ENCODE peak calls at places on chromosomes 5 and 9, in ten cellular contexts. Y is endothelial cell of umbilical vein, I is HepG2, L is GM23338, Q is prostate gland, O is H1, F is Panc1, R is suprapubic skin, C is stomach, V is upper lobe of left lung. T is an unnamed sample.

GRCh38 chr5:109121225-109121624 is 288.5 kb downstream of the PJA2 start:
- DNase-seq in Y (no peak), I (no peak), L (no peak), Q (no peak), O (no peak), F (no peak), R (no peak), C (no peak), V (no peak), T (no peak)

GRCh38 chr5:175470756-175471155 is 7.6 kb upstream of the SFXN1 start:
- DNase-seq in Y (no peak), I (no peak), L (no peak), Q (no peak), O (no peak), F (no peak), R (no peak), C (no peak), V (no peak), T (no peak)

GRCh38 chr5:179588166-179588565 is 35.3 kb downstream of the HNRNPH1 start:
- DNase-seq in Y (no peak), I (no peak), L (no peak), Q (no peak), O (no peak), F (no peak), R (no peak), C (no peak), V (no peak), T (no peak)

GRCh38 chr5:1505506-1506241 is 18.1 kb downstream of the LPCAT1 start:
- DNase-seq in Y (no peak), I (no peak), L (peak), Q (no peak), O (no peak), F (no peak), R (no peak), C (no peak), V (no peak), T (no peak)

GRCh38 chr9:98997580-98997979 is 53.9 kb downstream of the COL15A1 start:
- DNase-seq in Y (no peak), I (no peak), L (no peak), Q (no peak), O (no peak), F (no peak), R (no peak), C (no peak), V (no peak), T (no peak)

GRCh38 chr9:133119039-133119438 is 2.0 kb downstream of the RALGDS start:
- DNase-seq in Y (peak), I (no peak), L (no peak), Q (peak), O (no peak), F (no peak), R (peak), C (no peak), V (no peak), T (no peak)

GRCh38 chr5:175724314-175724713 is 66.4 kb downstream of the HRH2 start:
- DNase-seq in Y (no peak), I (no peak), L (no peak), Q (no peak), O (no peak), F (no peak), R (no peak), C (no peak), V (no peak), T (no peak)

GRCh38 chr9:100011062-100011681 is 87.6 kb downstream of the ERP44 start:
- DNase-seq in Y (peak), I (peak), L (peak), Q (no peak), O (no peak), F (no peak), R (no peak), C (no peak), V (no peak), T (peak)

GRCh38 chr5:148268556-148268955 is at the start of gene SPINK13:
- DNase-seq in Y (peak), I (peak), L (no peak), Q (no peak), O (no peak), F (no peak), R (no peak), C (peak), V (no peak), T (no peak)

GRCh38 chr9:137615387-137615871 is 3.4 kb upstream of the EHMT1 start:
- DNase-seq in Y (no peak), I (no peak), L (no peak), Q (no peak), O (no peak), F (no peak), R (no peak), C (no peak), V (no peak), T (no peak)

GRCh38 chr5:135339623-135340022 is 59.4 kb downstream of the MACROH2A1 start:
- DNase-seq in Y (no peak), I (no peak), L (no peak), Q (no peak), O (no peak), F (no peak), R (peak), C (no peak), V (no peak), T (no peak)

GRCh38 chr5:135340568-135340967 is 58.5 kb downstream of the MACROH2A1 start:
- DNase-seq in Y (no peak), I (no peak), L (no peak), Q (no peak), O (no peak), F (no peak), R (peak), C (no peak), V (no peak), T (no peak)

GRCh38 chr5:135342227-135342859 is 56.7 kb downstream of the MACROH2A1 start:
- DNase-seq in Y (no peak), I (no peak), L (no peak), Q (no peak), O (no peak), F (no peak), R (peak), C (no peak), V (no peak), T (no peak)

GRCh38 chr5:135341696-135342095 is 57.3 kb downstream of the MACROH2A1 start:
- DNase-seq in Y (no peak), I (no peak), L (no peak), Q (no peak), O (no peak), F (no peak), R (peak), C (no peak), V (no peak), T (no peak)

DNA sequence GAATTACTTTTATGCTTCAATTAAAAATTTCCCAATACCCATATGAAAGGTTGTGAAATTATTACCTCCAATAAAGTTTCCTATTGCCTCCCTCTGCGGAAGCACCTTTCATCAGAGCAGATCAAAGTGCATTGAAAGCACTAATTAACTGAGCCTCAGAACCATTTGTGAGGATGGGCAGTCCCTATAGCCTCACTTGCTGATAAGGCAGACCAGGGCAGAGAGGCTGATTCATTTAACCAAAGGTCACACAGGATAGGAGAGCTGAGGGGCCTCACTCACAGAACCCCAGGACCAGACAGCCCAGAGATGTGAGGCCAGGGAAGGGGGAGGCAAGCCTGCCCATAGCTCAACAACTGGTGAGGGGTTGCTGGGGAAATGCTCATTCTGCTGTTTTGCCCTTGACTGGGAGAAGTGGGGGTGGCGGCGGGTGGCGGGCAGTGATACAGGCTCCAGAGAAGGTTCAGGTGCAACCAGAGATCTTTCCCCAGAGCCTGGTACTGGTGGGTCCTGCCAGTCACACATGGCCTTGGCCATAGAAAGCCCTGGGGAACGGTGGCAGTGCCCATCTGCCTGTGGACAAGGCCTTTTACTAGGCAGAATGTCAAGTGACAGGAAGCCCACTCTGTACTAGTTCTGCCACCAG is 57.9 kb downstream of the MACROH2A1 start:
- DNase-seq in Y (no peak), I (no peak), L (no peak), Q (no peak), O (no peak), F (no peak), R (peak), C (no peak), V (no peak), T (no peak)
- H3K27ac ChIP-seq in Y (no peak), I (no peak), L (no peak), Q (no peak), O (no peak), F (no peak), R (no peak), C (no peak), V (no peak), T (no peak)

GRCh38 chr5:114018178-114018577 is 343.7 kb upstream of the KCNN2 start:
- DNase-seq in Y (no peak), I (peak), L (peak), Q (no peak), O (no peak), F (no peak), R (no peak), C (no peak), V (no peak), T (no peak)
- TF ChIP-seq POLR2AphosphoS5 in Y (no peak), I (no peak), L (no peak), Q (no peak), O (no peak), F (no peak), R (no peak), C (no peak), V (no peak), T (no peak)

DNA sequence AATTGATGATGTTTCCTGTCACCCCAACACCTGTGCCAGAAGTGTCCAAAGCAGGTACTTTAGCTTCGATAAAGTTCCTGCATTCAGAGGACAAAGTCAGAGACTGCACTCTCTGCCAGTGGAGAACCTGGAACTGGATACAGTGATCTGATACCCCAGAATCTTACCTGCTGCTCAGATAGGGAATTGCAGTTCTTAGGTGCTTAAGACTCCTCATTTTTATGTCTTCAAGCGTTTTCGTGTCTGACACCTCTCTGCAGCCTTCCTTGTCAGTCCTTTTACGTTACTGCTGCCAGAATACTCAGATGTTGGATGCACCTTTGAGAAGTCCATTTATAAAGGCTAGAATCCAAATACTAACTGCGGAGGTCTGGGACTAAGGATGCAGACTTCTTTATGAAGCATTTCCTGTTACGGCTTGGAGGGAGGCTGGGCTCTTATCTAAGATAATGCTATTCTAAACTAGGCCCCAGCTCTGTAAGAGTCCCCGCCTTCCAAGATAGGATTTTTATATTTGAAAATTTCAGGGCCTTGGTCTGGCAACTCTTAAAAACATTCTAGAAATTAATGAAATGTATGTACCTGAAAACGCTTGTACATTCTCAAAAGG is 1.9 kb downstream of the ISOC1 start:
- DNase-seq in Y (peak), I (no peak), L (peak), Q (no peak), O (no peak), F (no peak), R (no peak), C (no peak), V (no peak), T (no peak)
- H3K4me3 ChIP-seq in Y (peak), I (peak), L (peak), Q (no peak), O (no peak), F (no peak), R (peak), C (peak), V (no peak), T (no peak)

GRCh38 chr9:2019723-2020122 is 4.6 kb downstream of the SMARCA2 start:
- DNase-seq in Y (no peak), I (no peak), L (no peak), Q (no peak), O (no peak), F (no peak), R (no peak), C (no peak), V (no peak), T (no peak)

GRCh38 chr9:2017209-2017458 is 2.0 kb downstream of the SMARCA2 start:
- DNase-seq in Y (peak), I (no peak), L (no peak), Q (no peak), O (no peak), F (no peak), R (no peak), C (no peak), V (no peak), T (no peak)

GRCh38 chr9:2018162-2018643 is 3.1 kb downstream of the SMARCA2 start:
- DNase-seq in Y (no peak), I (no peak), L (no peak), Q (no peak), O (no peak), F (no peak), R (no peak), C (no peak), V (no peak), T (no peak)

GRCh38 chr9:2017459-2018161 is 2.5 kb downstream of the SMARCA2 start:
- DNase-seq in Y (peak), I (peak), L (peak), Q (peak), O (no peak), F (no peak), R (peak), C (peak), V (peak), T (no peak)

GRCh38 chr9:2018764-2019548 is 3.8 kb downstream of the SMARCA2 start:
- DNase-seq in Y (peak), I (no peak), L (peak), Q (no peak), O (no peak), F (no peak), R (no peak), C (no peak), V (no peak), T (no peak)
- H3K27ac ChIP-seq in Y (no peak), I (no peak), L (no peak), Q (peak), O (no peak), F (no peak), R (peak), C (peak), V (peak), T (no peak)

DNA sequence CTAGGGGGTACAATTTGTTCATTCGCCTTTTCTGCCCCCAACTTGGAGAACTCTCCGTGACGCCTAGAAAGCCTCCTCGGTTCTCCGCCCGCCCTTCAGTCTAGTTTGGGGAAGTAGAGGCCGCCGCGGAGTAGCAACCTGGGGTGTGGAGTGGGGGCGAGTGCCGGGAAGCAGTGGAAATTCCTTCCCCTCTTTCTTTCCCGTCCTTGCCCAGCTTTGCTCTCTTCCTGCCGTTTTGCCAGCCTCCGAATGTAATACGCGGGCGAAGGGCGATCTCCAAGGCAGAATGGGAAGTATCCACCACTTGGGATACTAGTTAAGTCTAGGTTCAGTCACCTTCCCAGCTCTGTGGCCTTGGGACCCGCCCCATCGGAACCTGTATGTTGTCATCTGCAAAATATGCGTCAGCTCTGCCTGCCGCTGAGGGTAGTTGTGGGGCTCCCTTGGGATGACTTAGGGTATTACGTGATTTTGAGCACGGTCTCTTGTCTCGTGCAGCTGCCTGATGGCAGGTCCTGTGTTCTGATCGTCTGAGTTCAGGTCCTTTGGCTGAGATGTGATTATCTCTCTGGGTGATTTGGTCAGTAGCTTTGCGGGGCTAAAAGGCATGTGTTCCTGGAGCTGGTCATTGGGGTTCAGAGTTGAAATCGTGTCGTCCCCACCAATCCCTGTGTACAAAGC is 726 bp downstream of the PAM start:
- DNase-seq in Y (peak), I (peak), L (peak), Q (peak), O (no peak), F (no peak), R (peak), C (peak), V (peak), T (no peak)
- TF ChIP-seq POLR2AphosphoS5 in Y (no peak), I (no peak), L (no peak), Q (no peak), O (peak), F (no peak), R (peak), C (peak), V (peak), T (no peak)

GRCh38 chr9:110538621-110539020 is 40.9 kb downstream of the SVEP1 start:
- DNase-seq in Y (no peak), I (no peak), L (no peak), Q (no peak), O (no peak), F (no peak), R (no peak), C (no peak), V (no peak), T (no peak)
- H3K4me3 ChIP-seq in Y (no peak), I (no peak), L (no peak), Q (no peak), O (no peak), F (no peak), R (no peak), C (no peak), V (no peak), T (peak)

GRCh38 chr5:135119497-135119896 is 85.5 kb upstream of the PITX1 start:
- DNase-seq in Y (no peak), I (no peak), L (no peak), Q (no peak), O (no peak), F (no peak), R (no peak), C (no peak), V (no peak), T (no peak)

GRCh38 chr5:135124128-135124527 is 90.1 kb upstream of the PITX1 start:
- DNase-seq in Y (no peak), I (no peak), L (no peak), Q (no peak), O (no peak), F (no peak), R (no peak), C (no peak), V (no peak), T (no peak)

GRCh38 chr5:135126688-135127603 is 92.9 kb upstream of the PITX1 start:
- DNase-seq in Y (no peak), I (no peak), L (no peak), Q (no peak), O (no peak), F (no peak), R (no peak), C (peak), V (peak), T (no peak)

GRCh38 chr5:135120951-135121350 is 86.9 kb upstream of the PITX1 start:
- DNase-seq in Y (no peak), I (no peak), L (peak), Q (no peak), O (no peak), F (no peak), R (no peak), C (no peak), V (no peak), T (no peak)

GRCh38 chr5:135122797-135123196 is 88.8 kb upstream of the PITX1 start:
- DNase-seq in Y (no peak), I (no peak), L (no peak), Q (no peak), O (no peak), F (no peak), R (no peak), C (no peak), V (no peak), T (no peak)
- H3K27ac ChIP-seq in Y (no peak), I (no peak), L (no peak), Q (no peak), O (no peak), F (no peak), R (no peak), C (no peak), V (no peak), T (no peak)

GRCh38 chr9:136079916-136080246 is 15.2 kb downstream of the NACC2 start:
- DNase-seq in Y (no peak), I (no peak), L (no peak), Q (no peak), O (no peak), F (no peak), R (no peak), C (no peak), V (no peak), T (no peak)

GRCh38 chr9:136081826-136082495 is 13.1 kb downstream of the NACC2 start:
- DNase-seq in Y (no peak), I (no peak), L (no peak), Q (no peak), O (no peak), F (no peak), R (peak), C (no peak), V (no peak), T (no peak)

GRCh38 chr9:136080716-136081112 is 14.4 kb downstream of the NACC2 start:
- DNase-seq in Y (no peak), I (no peak), L (no peak), Q (no peak), O (no peak), F (no peak), R (no peak), C (no peak), V (no peak), T (no peak)

GRCh38 chr9:136082496-136083361 is 12.4 kb downstream of the NACC2 start:
- DNase-seq in Y (no peak), I (no peak), L (no peak), Q (no peak), O (no peak), F (no peak), R (peak), C (no peak), V (no peak), T (no peak)

GRCh38 chr9:136081113-136081825 is 13.8 kb downstream of the NACC2 start:
- DNase-seq in Y (no peak), I (no peak), L (no peak), Q (no peak), O (no peak), F (no peak), R (peak), C (peak), V (peak), T (no peak)
- TF ChIP-seq POLR2AphosphoS5 in Y (no peak), I (no peak), L (no peak), Q (peak), O (no peak), F (no peak), R (no peak), C (no peak), V (peak), T (no peak)

GRCh38 chr5:119439140-119439625 is 13.1 kb upstream of the HSD17B4 start:
- DNase-seq in Y (no peak), I (peak), L (no peak), Q (no peak), O (no peak), F (no peak), R (no peak), C (peak), V (peak), T (no peak)
- H3K4me3 ChIP-seq in Y (no peak), I (peak), L (no peak), Q (no peak), O (no peak), F (peak), R (peak), C (peak), V (no peak), T (no peak)

T was measured in SK-N-MC.